ENCODE peak calls at places on chromosome 21, in five cellular contexts. H, Y, Q, B and V are unnamed samples.
A peak's percentile ranks its signal among the peaks of the same experiment; 100 is the strongest.

GRCh38 chr21:32558131-32558530 is 27.2 kb downstream of the TCP10L start:
- DNase-seq in B (no peak), Y (no peak), Q (no peak), H (no peak), V (no peak)

GRCh38 chr21:32364387-32364786 is 28.4 kb downstream of the URB1 start:
- DNase-seq in Q (no peak), B (no peak), H (no peak), Y (no peak), V (no peak)

GRCh38 chr21:42191978-42192595 is 26.9 kb upstream of the ABCG1 start:
- DNase-seq in H (no peak), B (no peak), Q (no peak), Y (no peak), V (no peak)

GRCh38 chr21:45283611-45284455 is 3.9 kb downstream of the POFUT2 start:
- DNase-seq in Y (no peak), H (no peak), Q (peak; percentile 75), B (no peak), V (peak; percentile 69)

GRCh38 chr21:26159869-26160268 is 10.7 kb downstream of the APP start:
- DNase-seq in Q (no peak), Y (no peak), H (peak; percentile 27), B (no peak), V (no peak)

GRCh38 chr21:46651121-46651520 is 15.6 kb downstream of the PRMT2 start:
- DNase-seq in Q (no peak), H (no peak), B (no peak), Y (no peak), V (no peak)

GRCh38 chr21:46078322-46078981 is 19.5 kb upstream of the COL6A2 start:
- DNase-seq in Q (peak; percentile 82), H (no peak), B (no peak), Y (no peak), V (peak; percentile 69)

GRCh38 chr21:39924577-39925308 is 57.5 kb downstream of the PCP4 start:
- DNase-seq in B (no peak), Q (no peak), Y (no peak), H (no peak), V (no peak)

GRCh38 chr21:33966324-33966949 is 50.8 kb upstream of the ATP5PO start:
- DNase-seq in B (no peak), Y (no peak), H (no peak), Q (no peak), V (no peak)

GRCh38 chr21:29701676-29702075 is 238.1 kb downstream of the GRIK1 start:
- DNase-seq in B (no peak), Q (no peak), H (no peak), Y (no peak), V (no peak)

GRCh38 chr21:32889596-32889995 is 118.0 kb upstream of the PAXBP1 start:
- DNase-seq in H (no peak), B (no peak), Q (no peak), Y (no peak), V (no peak)

GRCh38 chr21:29499734-29500343 is 201.1 kb downstream of the BACH1 start:
- DNase-seq in Y (peak; percentile 38), H (no peak), Q (no peak), B (peak; percentile 75), V (no peak)

DNA sequence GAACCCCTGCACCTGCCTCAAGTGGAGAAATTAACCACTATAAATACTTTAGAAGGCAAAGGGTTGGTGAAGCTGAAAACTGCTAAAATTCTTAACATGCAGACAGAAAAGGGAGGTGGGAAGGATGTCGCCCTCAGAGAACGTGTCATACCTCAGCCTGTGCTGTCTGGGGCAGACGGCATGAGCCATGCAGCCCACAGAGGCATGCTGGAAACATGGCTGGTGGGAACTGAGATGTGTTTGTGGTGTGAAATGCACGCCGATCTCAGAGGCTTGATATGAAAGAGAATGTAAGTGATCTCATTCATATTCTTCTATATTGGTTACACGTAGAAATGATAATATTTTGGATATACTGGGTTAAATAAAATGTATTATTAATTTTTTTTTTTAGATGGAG is 16.3 kb downstream of the AGPAT3 start:
- DNase-seq in H (no peak), B (no peak), Q (no peak), Y (no peak), V (peak; percentile 3)
- H3K9me3 ChIP-seq in H (no peaks in the 10 kb centered on the region), B (no peaks in the 10 kb centered on the region), Q (no peaks in the 10 kb centered on the region), Y (peaks cover 3% of the 10 kb centered on the region), V (no peaks in the 10 kb centered on the region)

DNA sequence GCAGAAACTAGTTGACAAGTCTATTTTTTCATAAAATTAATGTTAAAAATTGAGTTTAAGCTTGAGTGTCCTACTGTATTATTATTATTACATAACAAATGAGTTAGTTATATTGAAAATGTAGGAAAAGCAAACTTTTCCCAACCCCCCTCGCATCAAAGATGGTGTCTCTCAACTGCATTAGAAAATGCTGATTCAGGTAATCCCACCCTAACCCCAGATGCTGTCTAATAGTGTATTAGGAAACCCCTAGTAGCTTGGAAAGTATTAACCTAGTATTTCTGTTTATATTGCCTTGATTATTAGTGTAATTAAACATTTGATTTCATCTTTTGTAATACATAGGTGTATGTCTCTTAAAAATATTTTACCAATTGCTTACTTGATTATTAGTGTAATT is 1120.3 kb downstream of the MRPL39 start:
- DNase-seq in H (no peak), B (no peak), Y (no peak), Q (no peak), V (no peak)
- H3K9me3 ChIP-seq in H (no peaks in the 10 kb centered on the region), B (peaks cover 23% of the 10 kb centered on the region), Y (no peaks in the 10 kb centered on the region), Q (no peaks in the 10 kb centered on the region), V (no peaks in the 10 kb centered on the region)

DNA sequence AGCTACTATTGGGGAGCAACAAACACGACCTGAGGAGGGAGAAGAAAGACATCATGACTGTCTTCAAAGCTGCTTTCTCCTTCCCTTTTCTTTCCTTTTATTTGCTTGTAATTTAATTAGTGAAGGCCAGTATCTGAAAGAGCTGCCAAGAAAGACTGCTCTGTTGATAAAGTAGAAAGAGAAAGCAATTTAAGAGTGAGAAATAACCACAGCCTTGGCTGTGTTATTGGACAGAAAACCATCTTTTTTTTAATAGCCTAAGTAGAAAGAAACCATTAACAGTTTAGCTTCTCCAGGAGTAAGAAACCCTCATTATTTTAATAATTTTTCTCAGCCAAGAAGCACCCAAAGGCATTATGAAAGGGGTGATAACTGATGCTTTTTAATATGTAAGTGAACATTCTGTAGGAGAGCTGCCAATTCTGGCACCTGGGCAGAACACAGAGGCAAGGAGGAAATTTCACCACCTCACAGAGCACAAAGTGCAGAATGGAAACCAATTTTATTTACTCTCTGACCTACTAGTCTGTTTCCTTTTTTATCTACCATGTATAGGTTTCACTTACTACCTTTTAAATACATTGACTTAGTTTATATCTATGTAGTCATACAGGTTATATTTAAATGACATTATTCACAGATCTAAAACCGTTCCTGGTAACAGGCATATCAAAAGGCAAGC is 703.2 kb downstream of the MRPL39 start:
- DNase-seq in Q (no peak), H (no peak), Y (no peak), B (no peak), V (no peak)
- H3K9me3 ChIP-seq in Q (no peaks in the 10 kb centered on the region), H (no peaks in the 10 kb centered on the region), Y (no peaks in the 10 kb centered on the region), B (peaks cover 12% of the 10 kb centered on the region), V (no peaks in the 10 kb centered on the region)

DNA sequence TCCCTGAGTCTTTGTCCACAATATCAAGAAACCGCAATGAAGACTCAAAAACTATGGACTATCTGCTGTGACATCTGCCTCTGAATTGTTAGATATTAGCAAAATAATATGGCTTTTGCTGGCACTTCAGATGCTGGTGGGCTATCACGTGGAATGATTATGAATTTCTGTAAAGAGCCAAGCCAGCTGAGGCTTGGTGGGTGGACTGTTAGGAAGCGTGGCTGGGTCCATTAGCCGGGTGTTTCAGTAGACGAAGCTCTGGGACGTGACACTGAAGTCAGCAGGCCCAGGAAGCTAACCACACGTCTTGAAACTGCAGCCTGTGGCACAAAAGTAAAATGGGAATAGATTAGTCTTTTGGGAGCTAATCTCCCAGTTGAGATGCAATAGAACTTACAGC is 780.0 kb upstream of the TPTE start:
- DNase-seq in H (no peak), Y (no peak), Q (no peak), B (no peak), V (no peak)
- H3K9me3 ChIP-seq in H (peaks cover 36% of the 10 kb centered on the region), Y (no peaks in the 10 kb centered on the region), Q (peaks cover 44% of the 10 kb centered on the region), B (peaks cover 83% of the 10 kb centered on the region), V (peaks cover 82% of the 10 kb centered on the region)

GRCh38 chr21:31030367-31031106 is 7.7 kb downstream of the KRTAP19-8 start:
- DNase-seq in Y (no peak), H (no peak), B (no peak), Q (no peak), V (no peak)
- H3K9me3 ChIP-seq in Y (no peaks in the 10 kb centered on the region), H (peaks cover 2% of the 10 kb centered on the region), B (peaks cover 11% of the 10 kb centered on the region), Q (no peaks in the 10 kb centered on the region), V (peaks cover 7% of the 10 kb centered on the region)

GRCh38 chr21:23809573-23809972 is 1797.7 kb downstream of the MRPL39 start:
- DNase-seq in Y (no peak), B (no peak), Q (no peak), H (no peak), V (no peak)
- H3K9me3 ChIP-seq in Y (no peaks in the 10 kb centered on the region), B (peaks cover 3% of the 10 kb centered on the region), Q (no peaks in the 10 kb centered on the region), H (peaks cover 6% of the 10 kb centered on the region), V (no peaks in the 10 kb centered on the region)